ENCODE peak calls at places on chromosomes 12 and 14, in five cellular contexts. A is HT-29, X is EL, D is A549, U is HTR-8/SVneo. B is an unnamed sample.

GRCh38 chr14:55333785-55334485 is 62.7 kb downstream of the FBXO34 start:
- DNase-seq in U (no peak), D (no peak), A (peak), X (peak), B (no peak)

GRCh38 chr12:47889040-47889439 is 15.8 kb downstream of the VDR start:
- DNase-seq in X (no peak), A (no peak), D (no peak), U (no peak), B (peak)

GRCh38 chr12:67426067-67426466 is 156.9 kb downstream of the CAND1 start:
- DNase-seq in D (no peak), U (no peak), X (peak), A (no peak), B (peak)

GRCh38 chr12:101925352-101925751 is 48.0 kb downstream of the DRAM1 start:
- DNase-seq in X (peak), U (peak), D (peak), A (no peak), B (peak)

GRCh38 chr14:65153101-65153500 is 50.8 kb upstream of the MAX start:
- DNase-seq in A (no peak), D (no peak), X (no peak), U (no peak), B (no peak)

GRCh38 chr14:29222671-29223268 is 456.2 kb downstream of the FOXG1 start:
- DNase-seq in U (peak), A (peak), D (no peak), X (peak), B (peak)

GRCh38 chr12:96258451-96258933 is 64.3 kb downstream of the ELK3 start:
- DNase-seq in D (no peak), A (no peak), X (peak), U (no peak), B (no peak)

GRCh38 chr12:112418248-112418595 is 525 bp upstream of the PTPN11 start:
- DNase-seq in X (no peak), A (no peak), D (no peak), U (no peak), B (peak)

GRCh38 chr12:10115311-10115710 is 14.7 kb downstream of the CLEC7A start:
- DNase-seq in X (no peak), D (no peak), A (no peak), U (no peak), B (no peak)

GRCh38 chr14:80260649-80261048 is 49.3 kb upstream of the DIO2 start:
- DNase-seq in A (no peak), U (no peak), X (no peak), D (no peak), B (no peak)

GRCh38 chr14:92549853-92550244 is 36.3 kb downstream of the RIN3 start:
- DNase-seq in X (no peak), U (no peak), D (no peak), A (no peak), B (peak)

GRCh38 chr12:22578328-22578727 is 34.0 kb upstream of the C2CD5 start:
- DNase-seq in X (no peak), D (no peak), U (no peak), A (no peak), B (no peak)

GRCh38 chr12:14207946-14208612 is 157.4 kb upstream of the ATF7IP start:
- DNase-seq in A (peak), X (no peak), U (no peak), D (no peak), B (no peak)

GRCh38 chr12:126772171-126772864 is 1494.7 kb upstream of the TMEM132C start:
- DNase-seq in A (peak), X (peak), D (peak), U (peak), B (peak)

GRCh38 chr14:93997082-93997481 is at the start of gene CCDC197:
- DNase-seq in D (no peak), U (no peak), X (no peak), A (no peak), B (no peak)

GRCh38 chr12:55697686-55698085 is 10.0 kb downstream of the ITGA7 start:
- DNase-seq in A (no peak), U (no peak), X (no peak), D (no peak), B (no peak)

GRCh38 chr12:96210376-96211055 is 16.3 kb downstream of the ELK3 start:
- DNase-seq in D (no peak), A (no peak), U (no peak), X (no peak), B (no peak)

GRCh38 chr14:104596451-104596918 is 8.1 kb downstream of the TMEM179 start:
- DNase-seq in X (no peak), A (no peak), U (no peak), D (no peak), B (no peak)

GRCh38 chr12:76878045-76878898 is 547 bp downstream of the CSRP2 start:
- DNase-seq in D (peak), X (peak), A (peak), U (peak), B (no peak)

GRCh38 chr12:5708371-5708770 is 236.7 kb downstream of the ANO2 start:
- DNase-seq in U (no peak), X (no peak), D (no peak), A (no peak), B (no peak)

GRCh38 chr12:106131671-106132070 is 7.1 kb downstream of the NUAK1 start:
- DNase-seq in A (no peak), X (no peak), D (no peak), U (no peak), B (no peak)